ENCODE peak calls at places on chromosome 18, in ten cellular contexts. I is esophagus squamous epithelium; C is lung; J is CD8-positive, alpha-beta memory T cell; Z is T-helper 1 cell; D is right cardiac atrium; G is kidney glomerular epithelial cell; V is gastrocnemius medialis; X is retinal pigment epithelial cell; E is LoVo. L is an unnamed sample.
A peak's percentile ranks its signal among the peaks of the same experiment; 100 is the strongest.

GRCh38 chr18:46331316-46331715 is 227.1 kb downstream of the HAUS1 start:
- DNase-seq in V (no peak), X (no peak), D (no peak), Z (no peak), G (no peak), J (no peak), I (no peak), C (no peak), E (no peak), L (no peak)

GRCh38 chr18:42174909-42175308 is 219.9 kb downstream of the PIK3C3 start:
- DNase-seq in G (peak; percentile 56), J (no peak), C (no peak), D (no peak), I (no peak), V (no peak), X (no peak), E (no peak), Z (no peak), L (no peak)

GRCh38 chr18:35892118-35892517 is 80.4 kb upstream of the RMP24 start:
- DNase-seq in Z (no peak), G (no peak), D (no peak), X (no peak), C (no peak), E (no peak), J (no peak), V (no peak), I (no peak), L (no peak)

GRCh38 chr18:3604626-3605408 is 154.8 kb downstream of the TGIF1 start:
- DNase-seq in X (peak; percentile 84), I (no peak), G (peak; percentile 80), Z (no peak), V (no peak), E (peak; percentile 81), J (peak; percentile 48), D (no peak), C (no peak), L (peak; percentile 92)

GRCh38 chr18:70041459-70042020 is 93.9 kb upstream of the CD226 start:
- DNase-seq in V (no peak), C (no peak), E (no peak), D (no peak), X (no peak), Z (no peak), G (no peak), J (no peak), I (no peak), L (no peak)

GRCh38 chr18:13112982-13113381 is 105.6 kb upstream of the LDLRAD4 start:
- DNase-seq in X (peak; percentile 48), D (peak; percentile 88), I (no peak), C (no peak), G (peak; percentile 42), Z (no peak), J (no peak), V (no peak), E (no peak), L (no peak)

GRCh38 chr18:24319757-24320156 is 77.9 kb downstream of the OSBPL1A start:
- DNase-seq in G (no peak), V (no peak), X (peak; percentile 51), J (no peak), Z (no peak), C (no peak), E (peak; percentile 23), I (no peak), D (peak; percentile 57), L (no peak)

GRCh38 chr18:26909599-26910290 is 44.2 kb upstream of the AQP4 start:
- DNase-seq in E (no peak), V (no peak), C (no peak), I (no peak), X (no peak), J (no peak), D (no peak), Z (no peak), G (no peak), L (no peak)

GRCh38 chr18:70422061-70422965 is 133.5 kb downstream of the SOCS6 start:
- DNase-seq in G (peak; percentile 93), J (no peak), Z (no peak), V (peak; percentile 49), C (peak; percentile 87), D (peak; percentile 84), I (no peak), X (peak; percentile 95), E (peak; percentile 89), L (peak; percentile 91)

GRCh38 chr18:6708880-6709279 is 20.6 kb upstream of the ARHGAP28 start:
- DNase-seq in V (no peak), I (no peak), C (no peak), Z (no peak), J (no peak), D (no peak), G (no peak), X (no peak), E (no peak), L (no peak)

GRCh38 chr18:47254341-47254939 is 3.0 kb upstream of the SKOR2 start:
- DNase-seq in V (no peak), X (peak; percentile 4), Z (no peak), I (no peak), D (peak; percentile 75), E (no peak), J (no peak), C (peak; percentile 41), G (peak; percentile 18), L (no peak)

GRCh38 chr18:10010611-10011015 is 96.8 kb downstream of the VAPA start:
- DNase-seq in X (peak; percentile 100), D (peak; percentile 83), G (peak; percentile 29), E (no peak), V (peak; percentile 47), C (peak; percentile 54), Z (no peak), J (no peak), I (no peak), L (peak; percentile 8)

GRCh38 chr18:78758496-78758895 is 221.1 kb upstream of the SALL3 start:
- DNase-seq in G (no peak), C (no peak), I (no peak), V (no peak), D (no peak), E (no peak), J (no peak), X (no peak), Z (no peak), L (no peak)

GRCh38 chr18:40607741-40608140 is 1347.3 kb upstream of the PIK3C3 start:
- DNase-seq in I (no peak), X (no peak), E (no peak), J (no peak), C (no peak), D (no peak), Z (no peak), V (no peak), G (no peak), L (no peak)

GRCh38 chr18:24296273-24296672 is 101.4 kb downstream of the OSBPL1A start:
- DNase-seq in E (no peak), G (no peak), Z (no peak), D (no peak), X (no peak), I (no peak), C (no peak), J (no peak), V (no peak), L (no peak)

GRCh38 chr18:12564861-12565260 is 93.0 kb downstream of the SPIRE1 start:
- DNase-seq in D (no peak), X (no peak), J (no peak), E (no peak), G (no peak), Z (no peak), C (no peak), I (no peak), V (no peak), L (no peak)

GRCh38 chr18:10908760-10909159 is 240.6 kb downstream of the PIEZO2 start:
- DNase-seq in E (no peak), X (no peak), J (no peak), V (no peak), C (no peak), D (no peak), G (no peak), I (no peak), Z (no peak), L (no peak)

GRCh38 chr18:39345321-39345720 is 1779.7 kb upstream of the CELF4 start:
- DNase-seq in Z (no peak), I (no peak), C (no peak), X (no peak), J (no peak), E (no peak), D (no peak), G (no peak), V (no peak), L (no peak)

GRCh38 chr18:31740180-31740579 is 20.5 kb downstream of the SLC25A52 start:
- DNase-seq in E (no peak), I (no peak), D (no peak), X (no peak), J (no peak), V (no peak), Z (no peak), G (no peak), C (no peak), L (no peak)

GRCh38 chr18:31245820-31246219 is 72.1 kb upstream of the DSG1 start:
- DNase-seq in J (no peak), G (peak; percentile 27), E (peak; percentile 46), Z (no peak), V (no peak), D (no peak), I (no peak), X (no peak), C (no peak), L (no peak)

L was measured in RCC 7860.